ENCODE peak calls at places on chromosomes 16 and 17, in five cellular contexts. One of them, this sample, is unnamed.

GRCh38 chr17:58756246-58757161 is 850 bp downstream of the PPM1E start:
- DNase-seq in EL: peak
- DNase-seq in NCI-H748 treated with DMSO at 0.1 percent for 48 hours: no peak
- DNase-seq in T-helper 2 cell: peak
- DNase-seq in activated CD4-positive, alpha-beta T cell treated with anti-CD3 and anti-CD28 coated beads for 48 hours: peak
- DNase-seq in this sample: no peak

GRCh38 chr16:11794447-11794846 is 2.6 kb downstream of the ZC3H7A start:
- DNase-seq in EL: no peak
- DNase-seq in activated CD4-positive, alpha-beta T cell treated with anti-CD3 and anti-CD28 coated beads for 48 hours: no peak
- DNase-seq in T-helper 2 cell: no peak
- DNase-seq in NCI-H748 treated with DMSO at 0.1 percent for 48 hours: no peak
- DNase-seq in this sample: no peak

GRCh38 chr16:70430667-70431536 is 8.0 kb downstream of the ST3GAL2 start:
- DNase-seq in T-helper 2 cell: peak
- DNase-seq in activated CD4-positive, alpha-beta T cell treated with anti-CD3 and anti-CD28 coated beads for 48 hours: peak
- DNase-seq in NCI-H748 treated with DMSO at 0.1 percent for 48 hours: no peak
- DNase-seq in EL: no peak
- DNase-seq in this sample: peak

GRCh38 chr17:77203436-77203835 is 62.7 kb downstream of the SEC14L1 start:
- DNase-seq in NCI-H748 treated with DMSO at 0.1 percent for 48 hours: no peak
- DNase-seq in activated CD4-positive, alpha-beta T cell treated with anti-CD3 and anti-CD28 coated beads for 48 hours: no peak
- DNase-seq in T-helper 2 cell: no peak
- DNase-seq in EL: no peak
- DNase-seq in this sample: no peak

GRCh38 chr16:46991729-46992704 is 18.5 kb upstream of the DNAJA2 start:
- DNase-seq in activated CD4-positive, alpha-beta T cell treated with anti-CD3 and anti-CD28 coated beads for 48 hours: no peak
- DNase-seq in EL: no peak
- DNase-seq in T-helper 2 cell: no peak
- DNase-seq in NCI-H748 treated with DMSO at 0.1 percent for 48 hours: no peak
- DNase-seq in this sample: no peak

GRCh38 chr17:51029568-51030463 is 90.9 kb downstream of the SPAG9 start:
- DNase-seq in EL: peak
- DNase-seq in activated CD4-positive, alpha-beta T cell treated with anti-CD3 and anti-CD28 coated beads for 48 hours: no peak
- DNase-seq in NCI-H748 treated with DMSO at 0.1 percent for 48 hours: no peak
- DNase-seq in T-helper 2 cell: peak
- DNase-seq in this sample: peak

GRCh38 chr16:53129281-53130192 is 74.7 kb downstream of the CHD9 start:
- DNase-seq in activated CD4-positive, alpha-beta T cell treated with anti-CD3 and anti-CD28 coated beads for 48 hours: no peak
- DNase-seq in NCI-H748 treated with DMSO at 0.1 percent for 48 hours: no peak
- DNase-seq in T-helper 2 cell: no peak
- DNase-seq in EL: peak
- DNase-seq in this sample: peak

GRCh38 chr16:70693231-70693671 is 7.4 kb upstream of the MTSS2 start:
- DNase-seq in NCI-H748 treated with DMSO at 0.1 percent for 48 hours: no peak
- DNase-seq in T-helper 2 cell: no peak
- DNase-seq in activated CD4-positive, alpha-beta T cell treated with anti-CD3 and anti-CD28 coated beads for 48 hours: no peak
- DNase-seq in EL: no peak
- DNase-seq in this sample: no peak

GRCh38 chr17:42337442-42337841 is 49.1 kb downstream of the STAT5A start:
- DNase-seq in NCI-H748 treated with DMSO at 0.1 percent for 48 hours: no peak
- DNase-seq in EL: no peak
- DNase-seq in activated CD4-positive, alpha-beta T cell treated with anti-CD3 and anti-CD28 coated beads for 48 hours: peak
- DNase-seq in T-helper 2 cell: peak
- DNase-seq in this sample: no peak

GRCh38 chr16:10386517-10387377 is 886 bp downstream of the ATF7IP2 start:
- DNase-seq in activated CD4-positive, alpha-beta T cell treated with anti-CD3 and anti-CD28 coated beads for 48 hours: no peak
- DNase-seq in NCI-H748 treated with DMSO at 0.1 percent for 48 hours: no peak
- DNase-seq in T-helper 2 cell: peak
- DNase-seq in EL: no peak
- DNase-seq in this sample: peak

GRCh38 chr17:31580331-31581021 is 189.0 kb downstream of the RAB11FIP4 start:
- DNase-seq in activated CD4-positive, alpha-beta T cell treated with anti-CD3 and anti-CD28 coated beads for 48 hours: no peak
- DNase-seq in EL: peak
- DNase-seq in NCI-H748 treated with DMSO at 0.1 percent for 48 hours: no peak
- DNase-seq in T-helper 2 cell: no peak
- DNase-seq in this sample: no peak

GRCh38 chr17:31568140-31568938 is 176.9 kb downstream of the RAB11FIP4 start:
- DNase-seq in NCI-H748 treated with DMSO at 0.1 percent for 48 hours: no peak
- DNase-seq in T-helper 2 cell: no peak
- DNase-seq in activated CD4-positive, alpha-beta T cell treated with anti-CD3 and anti-CD28 coated beads for 48 hours: no peak
- DNase-seq in EL: no peak
- DNase-seq in this sample: no peak

GRCh38 chr16:66695935-66696668 is 441 bp downstream of the CMTM4 start:
- DNase-seq in EL: no peak
- DNase-seq in activated CD4-positive, alpha-beta T cell treated with anti-CD3 and anti-CD28 coated beads for 48 hours: peak
- DNase-seq in NCI-H748 treated with DMSO at 0.1 percent for 48 hours: no peak
- DNase-seq in T-helper 2 cell: no peak
- DNase-seq in this sample: no peak

GRCh38 chr17:15307686-15308085 is 33.7 kb downstream of the TEKT3 start:
- DNase-seq in NCI-H748 treated with DMSO at 0.1 percent for 48 hours: no peak
- DNase-seq in EL: no peak
- DNase-seq in activated CD4-positive, alpha-beta T cell treated with anti-CD3 and anti-CD28 coated beads for 48 hours: no peak
- DNase-seq in T-helper 2 cell: no peak
- DNase-seq in this sample: no peak

GRCh38 chr16:88681709-88682451 is 4.4 kb downstream of the SNAI3 start:
- DNase-seq in NCI-H748 treated with DMSO at 0.1 percent for 48 hours: no peak
- DNase-seq in activated CD4-positive, alpha-beta T cell treated with anti-CD3 and anti-CD28 coated beads for 48 hours: peak
- DNase-seq in T-helper 2 cell: peak
- DNase-seq in EL: no peak
- DNase-seq in this sample: peak

GRCh38 chr16:54326266-54326662 is 39.7 kb upstream of the IRX3 start:
- DNase-seq in EL: peak
- DNase-seq in NCI-H748 treated with DMSO at 0.1 percent for 48 hours: no peak
- DNase-seq in activated CD4-positive, alpha-beta T cell treated with anti-CD3 and anti-CD28 coated beads for 48 hours: no peak
- DNase-seq in T-helper 2 cell: no peak
- DNase-seq in this sample: no peak

GRCh38 chr17:10198509-10199249 is at the start of gene GAS7:
- DNase-seq in activated CD4-positive, alpha-beta T cell treated with anti-CD3 and anti-CD28 coated beads for 48 hours: peak
- DNase-seq in T-helper 2 cell: peak
- DNase-seq in NCI-H748 treated with DMSO at 0.1 percent for 48 hours: no peak
- DNase-seq in EL: peak
- DNase-seq in this sample: no peak

GRCh38 chr17:55288356-55289105 is 23.8 kb downstream of the HLF start:
- DNase-seq in T-helper 2 cell: no peak
- DNase-seq in NCI-H748 treated with DMSO at 0.1 percent for 48 hours: no peak
- DNase-seq in activated CD4-positive, alpha-beta T cell treated with anti-CD3 and anti-CD28 coated beads for 48 hours: no peak
- DNase-seq in EL: no peak
- DNase-seq in this sample: no peak

GRCh38 chr16:22369221-22369811 is 5.1 kb downstream of the CDR2 start:
- DNase-seq in activated CD4-positive, alpha-beta T cell treated with anti-CD3 and anti-CD28 coated beads for 48 hours: no peak
- DNase-seq in NCI-H748 treated with DMSO at 0.1 percent for 48 hours: no peak
- DNase-seq in EL: peak
- DNase-seq in T-helper 2 cell: peak
- DNase-seq in this sample: peak

GRCh38 chr17:15436399-15437369 is 30.7 kb downstream of the CDRT4 start:
- DNase-seq in EL: peak
- DNase-seq in NCI-H748 treated with DMSO at 0.1 percent for 48 hours: no peak
- DNase-seq in activated CD4-positive, alpha-beta T cell treated with anti-CD3 and anti-CD28 coated beads for 48 hours: peak
- DNase-seq in T-helper 2 cell: peak
- DNase-seq in this sample: peak

GRCh38 chr16:89864421-89864820 is 9.0 kb upstream of the TCF25 start:
- DNase-seq in EL: peak
- DNase-seq in activated CD4-positive, alpha-beta T cell treated with anti-CD3 and anti-CD28 coated beads for 48 hours: no peak
- DNase-seq in T-helper 2 cell: peak
- DNase-seq in NCI-H748 treated with DMSO at 0.1 percent for 48 hours: no peak
- DNase-seq in this sample: no peak

GRCh38 chr17:57995076-57995956 is 7.3 kb upstream of the VEZF1 start:
- DNase-seq in EL: peak
- DNase-seq in T-helper 2 cell: peak
- DNase-seq in NCI-H748 treated with DMSO at 0.1 percent for 48 hours: peak
- DNase-seq in activated CD4-positive, alpha-beta T cell treated with anti-CD3 and anti-CD28 coated beads for 48 hours: peak
- DNase-seq in this sample: peak

GRCh38 chr17:80978499-80979497 is 12.8 kb upstream of the CHMP6 start:
- DNase-seq in EL: no peak
- DNase-seq in activated CD4-positive, alpha-beta T cell treated with anti-CD3 and anti-CD28 coated beads for 48 hours: no peak
- DNase-seq in T-helper 2 cell: no peak
- DNase-seq in NCI-H748 treated with DMSO at 0.1 percent for 48 hours: no peak
- DNase-seq in this sample: no peak

GRCh38 chr16:66382171-66382965 is 15.9 kb downstream of the CDH5 start:
- DNase-seq in NCI-H748 treated with DMSO at 0.1 percent for 48 hours: no peak
- DNase-seq in EL: peak
- DNase-seq in T-helper 2 cell: no peak
- DNase-seq in activated CD4-positive, alpha-beta T cell treated with anti-CD3 and anti-CD28 coated beads for 48 hours: no peak
- DNase-seq in this sample: no peak

GRCh38 chr16:57115504-57116182 is 23.3 kb downstream of the CPNE2 start:
- DNase-seq in NCI-H748 treated with DMSO at 0.1 percent for 48 hours: no peak
- DNase-seq in activated CD4-positive, alpha-beta T cell treated with anti-CD3 and anti-CD28 coated beads for 48 hours: no peak
- DNase-seq in T-helper 2 cell: no peak
- DNase-seq in EL: no peak
- DNase-seq in this sample: peak

GRCh38 chr17:72340836-72341235 is 220.0 kb downstream of the SOX9 start:
- DNase-seq in T-helper 2 cell: no peak
- DNase-seq in NCI-H748 treated with DMSO at 0.1 percent for 48 hours: no peak
- DNase-seq in activated CD4-positive, alpha-beta T cell treated with anti-CD3 and anti-CD28 coated beads for 48 hours: no peak
- DNase-seq in EL: no peak
- DNase-seq in this sample: no peak

GRCh38 chr16:85228463-85228862 is 116.2 kb upstream of the CIBAR2 start:
- DNase-seq in EL: no peak
- DNase-seq in NCI-H748 treated with DMSO at 0.1 percent for 48 hours: no peak
- DNase-seq in activated CD4-positive, alpha-beta T cell treated with anti-CD3 and anti-CD28 coated beads for 48 hours: no peak
- DNase-seq in T-helper 2 cell: no peak
- DNase-seq in this sample: no peak

GRCh38 chr17:59829217-59830006 is 63.3 kb downstream of the TUBD1 start:
- DNase-seq in activated CD4-positive, alpha-beta T cell treated with anti-CD3 and anti-CD28 coated beads for 48 hours: no peak
- DNase-seq in T-helper 2 cell: peak
- DNase-seq in NCI-H748 treated with DMSO at 0.1 percent for 48 hours: peak
- DNase-seq in EL: peak
- DNase-seq in this sample: peak

GRCh38 chr17:63645775-63646491 is 23.7 kb downstream of the MAP3K3 start:
- DNase-seq in EL: peak
- DNase-seq in activated CD4-positive, alpha-beta T cell treated with anti-CD3 and anti-CD28 coated beads for 48 hours: no peak
- DNase-seq in T-helper 2 cell: no peak
- DNase-seq in NCI-H748 treated with DMSO at 0.1 percent for 48 hours: no peak
- DNase-seq in this sample: no peak

GRCh38 chr16:5633845-5634440 is 536.3 kb upstream of the EEF2KMT start:
- DNase-seq in EL: no peak
- DNase-seq in T-helper 2 cell: peak
- DNase-seq in activated CD4-positive, alpha-beta T cell treated with anti-CD3 and anti-CD28 coated beads for 48 hours: no peak
- DNase-seq in NCI-H748 treated with DMSO at 0.1 percent for 48 hours: peak
- DNase-seq in this sample: peak

GRCh38 chr17:2693561-2694380 is 17.8 kb downstream of the CLUH start:
- DNase-seq in T-helper 2 cell: no peak
- DNase-seq in activated CD4-positive, alpha-beta T cell treated with anti-CD3 and anti-CD28 coated beads for 48 hours: no peak
- DNase-seq in NCI-H748 treated with DMSO at 0.1 percent for 48 hours: no peak
- DNase-seq in EL: no peak
- DNase-seq in this sample: no peak

GRCh38 chr17:82213251-82214011 is 789 bp upstream of the CCDC57 start:
- DNase-seq in activated CD4-positive, alpha-beta T cell treated with anti-CD3 and anti-CD28 coated beads for 48 hours: peak
- DNase-seq in NCI-H748 treated with DMSO at 0.1 percent for 48 hours: peak
- DNase-seq in EL: peak
- DNase-seq in T-helper 2 cell: no peak
- DNase-seq in this sample: peak

GRCh38 chr17:63425478-63425877 is 20.6 kb downstream of the CYB561 start:
- DNase-seq in activated CD4-positive, alpha-beta T cell treated with anti-CD3 and anti-CD28 coated beads for 48 hours: peak
- DNase-seq in T-helper 2 cell: peak
- DNase-seq in NCI-H748 treated with DMSO at 0.1 percent for 48 hours: peak
- DNase-seq in EL: peak
- DNase-seq in this sample: peak

GRCh38 chr16:68005786-68006286 is 6.6 kb upstream of the DPEP2 start:
- DNase-seq in T-helper 2 cell: peak
- DNase-seq in NCI-H748 treated with DMSO at 0.1 percent for 48 hours: no peak
- DNase-seq in EL: no peak
- DNase-seq in activated CD4-positive, alpha-beta T cell treated with anti-CD3 and anti-CD28 coated beads for 48 hours: no peak
- DNase-seq in this sample: peak